ENCODE peak calls at places on chromosomes 11 and 22, in ten cellular contexts. R is ovary; H is amniotic epithelial cell; K is erythroblast; U is stimulated activated CD4-positive, alpha-beta T cell treated with anti-CD3 and anti-CD28 coated beads, Interleukin-4, amount 100 ng/mL, for 48 hours; D is GDM1; I is glomerular endothelial cell; C is NCI-H1092 treated with DMSO at 0.1 percent for 48 hours; Z is sigmoid colon; Y is naive B cell. W is an unnamed sample.

GRCh38 chr22:29313126-29314071 is 2.1 kb downstream of the RASL10A start:
- DNase-seq in Z (peak; percentile 70), D (no peak), R (no peak), I (no peak), U (no peak), C (no peak), K (peak; percentile 86), Y (no peak), H (peak; percentile 35), W (peak; percentile 38)

GRCh38 chr22:50731811-50732624 is 6.0 kb upstream of the ACR start:
- DNase-seq in H (peak; percentile 29), D (no peak), C (peak; percentile 7), Y (no peak), Z (no peak), R (peak; percentile 28), I (no peak), K (peak; percentile 61), U (peak; percentile 47), W (peak; percentile 60)

GRCh38 chr22:44462246-44463015 is 35.6 kb downstream of the RTL6 start:
- DNase-seq in D (no peak), C (no peak), I (no peak), Y (no peak), R (no peak), H (no peak), Z (no peak), U (no peak), K (no peak), W (no peak)

GRCh38 chr11:134033696-134034491 is 35.0 kb upstream of the JAM3 start:
- DNase-seq in C (peak; percentile 98), D (no peak), U (peak; percentile 56), R (peak; percentile 84), K (peak; percentile 18), I (peak; percentile 12), H (peak; percentile 76), Y (no peak), Z (peak; percentile 95), W (no peak)

GRCh38 chr22:20777420-20778177 is 3.7 kb downstream of the SERPIND1 start:
- DNase-seq in R (peak; percentile 40), H (peak; percentile 99), U (no peak), Y (no peak), K (peak; percentile 89), Z (no peak), C (peak; percentile 29), D (no peak), I (no peak), W (no peak)

GRCh38 chr11:61580292-61580888 is 486 bp downstream of the SYT7 start:
- DNase-seq in U (no peak), R (no peak), Y (no peak), I (no peak), D (no peak), C (no peak), Z (no peak), H (no peak), K (no peak), W (no peak)

GRCh38 chr22:22591348-22592299 is 32.6 kb upstream of the PRAME start:
- DNase-seq in Z (no peak), H (no peak), K (no peak), Y (no peak), U (no peak), R (no peak), C (no peak), I (no peak), D (no peak), W (no peak)

GRCh38 chr22:41285441-41285819 is 557 bp downstream of the RANGAP1 start:
- DNase-seq in H (peak; percentile 86), K (peak; percentile 95), R (peak; percentile 50), U (peak; percentile 89), Z (peak; percentile 73), C (peak; percentile 49), I (no peak), D (no peak), Y (peak; percentile 37), W (peak; percentile 57)

GRCh38 chr22:33922268-33922667 is 2.0 kb upstream of the LARGE1 start:
- DNase-seq in Y (peak; percentile 14), H (no peak), K (no peak), U (no peak), I (no peak), R (peak; percentile 55), C (peak; percentile 39), Z (peak; percentile 80), D (no peak), W (no peak)

GRCh38 chr22:25018009-25018408 is 65.5 kb downstream of the KIAA1671 start:
- DNase-seq in R (no peak), H (no peak), I (no peak), D (no peak), U (no peak), K (no peak), Y (no peak), C (no peak), Z (no peak), W (no peak)

GRCh38 chr11:59510917-59511589 is at the start of gene OR4D9:
- DNase-seq in H (no peak), I (no peak), D (peak; percentile 82), U (no peak), R (no peak), K (no peak), Y (no peak), C (no peak), Z (no peak), W (peak; percentile 49)

GRCh38 chr11:17811416-17811815 is 76.8 kb downstream of the KCNC1 start:
- DNase-seq in U (no peak), D (no peak), Y (no peak), Z (no peak), I (no peak), K (no peak), R (no peak), H (no peak), C (no peak), W (no peak)

GRCh38 chr11:111086058-111086457 is 159.5 kb upstream of the POU2AF2 start:
- DNase-seq in K (no peak), D (no peak), H (no peak), I (no peak), U (no peak), R (no peak), Z (no peak), C (peak; percentile 99), Y (no peak), W (no peak)

GRCh38 chr11:35377262-35377661 is 42.1 kb downstream of the SLC1A2 start:
- DNase-seq in R (no peak), I (no peak), Z (no peak), D (no peak), C (no peak), Y (no peak), H (no peak), U (no peak), K (no peak), W (no peak)

GRCh38 chr22:22936190-22936914 is 48.7 kb downstream of the IGLL5 start:
- DNase-seq in Z (no peak), U (no peak), C (no peak), K (no peak), R (no peak), Y (no peak), D (no peak), H (no peak), I (no peak), W (no peak)

GRCh38 chr11:9028591-9028990 is 24.8 kb upstream of the NRIP3 start:
- DNase-seq in H (no peak), K (no peak), Y (no peak), I (no peak), C (no peak), Z (no peak), U (no peak), D (no peak), R (no peak), W (no peak)

GRCh38 chr11:70631624-70632047 is 233.3 kb downstream of the CTTN start:
- DNase-seq in U (no peak), H (no peak), K (no peak), D (no peak), C (no peak), Y (no peak), Z (no peak), I (no peak), R (no peak), W (no peak)

GRCh38 chr22:23845661-23846469 is 7.1 kb upstream of the DERL3 start:
- DNase-seq in I (no peak), D (no peak), H (no peak), U (no peak), K (no peak), R (no peak), Z (no peak), Y (no peak), C (no peak), W (no peak)

GRCh38 chr11:128765571-128766530 is 72.0 kb downstream of the FLI1 start:
- DNase-seq in I (no peak), D (no peak), Y (no peak), H (no peak), U (no peak), K (no peak), C (no peak), R (no peak), Z (no peak), W (no peak)

GRCh38 chr11:120682866-120683265 is 171.3 kb downstream of the GRIK4 start:
- DNase-seq in C (no peak), Z (no peak), K (no peak), I (no peak), H (peak; percentile 39), D (no peak), R (no peak), U (no peak), Y (no peak), W (no peak)

GRCh38 chr11:56817661-56818060 is 69.2 kb upstream of the OR9G4 start:
- DNase-seq in D (no peak), I (no peak), C (no peak), U (no peak), Y (no peak), R (no peak), K (no peak), Z (no peak), H (no peak), W (no peak)

GRCh38 chr11:8063319-8063718 is 17.7 kb upstream of the TUB start:
- DNase-seq in U (no peak), Y (no peak), D (no peak), K (no peak), R (peak; percentile 60), C (no peak), H (peak; percentile 75), I (no peak), Z (peak; percentile 85), W (no peak)

GRCh38 chr11:118572914-118573550 is 823 bp downstream of the ARCN1 start:
- DNase-seq in I (no peak), C (peak; percentile 38), R (no peak), D (no peak), Z (no peak), K (peak; percentile 71), H (peak; percentile 80), U (peak; percentile 5), Y (no peak), W (peak; percentile 15)

GRCh38 chr11:71933141-71933933 is 4.5 kb downstream of the RNF121 start:
- DNase-seq in Z (no peak), D (no peak), C (no peak), R (no peak), K (no peak), Y (no peak), H (no peak), I (no peak), U (no peak), W (no peak)

GRCh38 chr22:24772493-24773220 is 1.9 kb downstream of the PIWIL3 start:
- DNase-seq in R (no peak), K (no peak), C (peak; percentile 3), U (no peak), H (peak; percentile 60), Y (no peak), Z (no peak), I (no peak), D (no peak), W (no peak)

GRCh38 chr11:21484039-21484438 is 708.8 kb upstream of the ANO5 start:
- DNase-seq in H (no peak), C (no peak), K (no peak), Z (no peak), U (no peak), R (no peak), Y (no peak), D (no peak), I (no peak), W (no peak)

GRCh38 chr22:46972901-46973831 is 210.7 kb downstream of the TBC1D22A start:
- DNase-seq in K (no peak), R (no peak), H (no peak), C (no peak), U (no peak), D (no peak), Y (no peak), I (no peak), Z (peak; percentile 58), W (no peak)

GRCh38 chr11:130668751-130669150 is 220.3 kb downstream of the ADAMTS15 start:
- DNase-seq in Y (no peak), C (no peak), U (no peak), H (no peak), D (no peak), I (no peak), R (no peak), Z (no peak), K (no peak), W (no peak)

W was measured in HL-60.